ENCODE peak calls at places on chromosomes 1 and 21, in six cellular contexts. E is A549, L is upper lobe of right lung, Z is HepG2, I is lower lobe of right lung, S is IMR-90. O is an unnamed sample.

GRCh38 chr21:28928578-28929124 is 64.0 kb downstream of the LTN1 start:
- DNase-seq in E (no peak), L (no peak), Z (no peak), I (no peak), S (no peak), O (no peak)

GRCh38 chr1:37634554-37635308 is at the start of gene RSPO1:
- DNase-seq in E (peak), L (no peak), Z (no peak), I (no peak), S (no peak), O (peak)

GRCh38 chr1:15883326-15883725 is 35.8 kb downstream of the SPEN start:
- DNase-seq in E (no peak), L (no peak), Z (no peak), I (no peak), S (no peak), O (no peak)

GRCh38 chr1:225476538-225476988 is 48.7 kb upstream of the LBR start:
- DNase-seq in E (no peak), L (peak), Z (peak), I (no peak), S (peak), O (no peak)

GRCh38 chr1:64654519-64655341 is 90.1 kb upstream of the RAVER2 start:
- DNase-seq in E (no peak), L (no peak), Z (no peak), I (no peak), S (peak), O (peak)

GRCh38 chr1:5245348-5245747 is 590.9 kb downstream of the AJAP1 start:
- DNase-seq in E (no peak), L (no peak), Z (no peak), I (no peak), S (no peak), O (no peak)

GRCh38 chr21:15659768-15660423 is 69.9 kb upstream of the USP25 start:
- DNase-seq in E (peak), L (no peak), Z (peak), I (no peak), S (no peak), O (no peak)

GRCh38 chr1:47449702-47450552 is 12.1 kb downstream of the FOXD2 start:
- DNase-seq in E (peak), L (peak), Z (peak), I (peak), S (no peak), O (peak)

GRCh38 chr1:155983191-155984023 is 5.1 kb upstream of the ARHGEF2 start:
- DNase-seq in E (no peak), L (no peak), Z (peak), I (no peak), S (peak), O (peak)

GRCh38 chr1:157806431-157807149 is 13.3 kb downstream of the FCRL1 start:
- DNase-seq in E (no peak), L (no peak), Z (no peak), I (no peak), S (no peak), O (no peak)

GRCh38 chr1:108643492-108644333 is 17.2 kb downstream of the HENMT1 start:
- DNase-seq in E (peak), L (no peak), Z (peak), I (no peak), S (peak), O (no peak)

GRCh38 chr21:28482657-28483056 is 510.0 kb downstream of the LTN1 start:
- DNase-seq in E (no peak), L (no peak), Z (no peak), I (no peak), S (no peak), O (no peak)

GRCh38 chr1:12275370-12275769 is 45.5 kb downstream of the VPS13D start:
- DNase-seq in E (peak), L (peak), Z (peak), I (peak), S (no peak), O (peak)

GRCh38 chr1:119743308-119743707 is 25.4 kb downstream of the HMGCS2 start:
- DNase-seq in E (no peak), L (no peak), Z (no peak), I (no peak), S (no peak), O (peak)

GRCh38 chr1:43047135-43047534 is 88.5 kb upstream of the SLC2A1 start:
- DNase-seq in E (no peak), L (no peak), Z (no peak), I (no peak), S (no peak), O (no peak)

GRCh38 chr1:240178366-240178765 is 86.7 kb downstream of the FMN2 start:
- DNase-seq in E (no peak), L (no peak), Z (no peak), I (no peak), S (peak), O (no peak)

GRCh38 chr1:58805716-58806571 is 22.1 kb upstream of the JUN start:
- DNase-seq in E (no peak), L (no peak), Z (peak), I (no peak), S (no peak), O (no peak)

GRCh38 chr1:198088360-198089071 is 68.3 kb upstream of the NEK7 start:
- DNase-seq in E (peak), L (no peak), Z (peak), I (peak), S (peak), O (no peak)

GRCh38 chr1:36411674-36412648 is 14.3 kb upstream of the LSM10 start:
- DNase-seq in E (no peak), L (no peak), Z (peak), I (no peak), S (peak), O (no peak)

GRCh38 chr1:36735436-36735835 is 252.7 kb upstream of the CSF3R start:
- DNase-seq in E (no peak), L (no peak), Z (no peak), I (no peak), S (no peak), O (no peak)

GRCh38 chr1:81583878-81584277 is 216.9 kb upstream of the ADGRL2 start:
- DNase-seq in E (no peak), L (no peak), Z (no peak), I (no peak), S (no peak), O (no peak)

GRCh38 chr1:85240174-85240601 is 19.3 kb downstream of the C1orf52 start:
- DNase-seq in E (no peak), L (no peak), Z (no peak), I (no peak), S (peak), O (no peak)

DNA sequence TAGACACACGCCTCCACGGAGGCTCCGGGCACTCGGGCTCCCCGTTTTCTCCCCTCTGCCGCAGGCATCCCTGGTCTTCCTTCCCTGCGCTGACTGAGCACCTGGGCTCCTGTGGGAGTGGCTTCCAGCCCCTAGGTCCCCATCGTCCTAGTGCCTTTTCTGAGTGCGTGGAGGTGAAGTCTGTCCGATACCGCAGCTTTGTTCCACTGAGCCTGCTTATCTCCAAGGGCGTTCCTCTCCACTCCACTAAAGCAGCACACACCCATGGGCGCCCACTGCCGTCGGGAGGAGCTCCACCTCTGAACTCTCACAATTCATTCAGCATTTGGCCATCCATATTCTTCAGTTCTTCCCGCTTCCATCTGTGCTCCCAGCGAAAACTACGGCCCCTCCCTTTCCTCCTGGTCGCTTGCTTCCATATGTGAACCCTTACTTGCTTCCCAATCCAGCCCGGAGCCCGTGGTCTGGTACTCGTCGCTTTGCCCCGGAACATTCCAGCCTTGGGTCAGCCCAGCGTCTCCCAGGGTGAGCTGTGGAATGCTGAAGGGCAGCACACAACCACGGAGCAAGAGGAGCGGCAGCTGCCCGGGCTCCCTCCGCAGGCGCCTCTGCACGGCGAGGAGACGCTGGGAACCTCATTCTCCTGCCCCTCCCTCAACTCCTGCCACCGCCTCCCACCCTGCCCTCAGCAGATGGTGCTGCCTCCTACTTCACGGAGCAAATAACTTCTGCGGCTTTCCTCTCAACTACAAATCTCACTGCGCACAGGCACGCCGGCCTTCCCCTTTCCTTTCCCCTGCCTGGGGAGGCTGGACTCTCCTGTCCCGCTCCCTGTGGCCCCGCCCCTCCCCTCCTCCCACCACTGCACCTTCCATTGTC is 27.5 kb downstream of the ATP8B2 start:
- DNase-seq in E (no peak), L (peak), Z (no peak), I (peak), S (peak), O (peak)
- H3K27ac ChIP-seq in E (no peak), L (peak), Z (no peak), I (peak), S (peak), O (peak)

GRCh38 chr1:24933468-24933867 is 3.4 kb upstream of the RUNX3 start:
- DNase-seq in E (no peak), L (no peak), Z (no peak), I (no peak), S (no peak), O (no peak)

GRCh38 chr1:24932284-24932683 is 2.2 kb upstream of the RUNX3 start:
- DNase-seq in E (peak), L (peak), Z (no peak), I (peak), S (no peak), O (peak)

GRCh38 chr1:24934300-24935195 is 4.5 kb upstream of the RUNX3 start:
- DNase-seq in E (no peak), L (no peak), Z (no peak), I (no peak), S (no peak), O (no peak)

GRCh38 chr1:24931481-24932221 is 1.6 kb upstream of the RUNX3 start:
- DNase-seq in E (no peak), L (no peak), Z (no peak), I (no peak), S (no peak), O (no peak)

GRCh38 chr1:24932725-24933294 is 2.7 kb upstream of the RUNX3 start:
- DNase-seq in E (no peak), L (no peak), Z (no peak), I (no peak), S (no peak), O (no peak)
- H3K4me3 ChIP-seq in E (peak), L (no peak), Z (no peak), I (no peak), S (no peak), O (no peak)

DNA sequence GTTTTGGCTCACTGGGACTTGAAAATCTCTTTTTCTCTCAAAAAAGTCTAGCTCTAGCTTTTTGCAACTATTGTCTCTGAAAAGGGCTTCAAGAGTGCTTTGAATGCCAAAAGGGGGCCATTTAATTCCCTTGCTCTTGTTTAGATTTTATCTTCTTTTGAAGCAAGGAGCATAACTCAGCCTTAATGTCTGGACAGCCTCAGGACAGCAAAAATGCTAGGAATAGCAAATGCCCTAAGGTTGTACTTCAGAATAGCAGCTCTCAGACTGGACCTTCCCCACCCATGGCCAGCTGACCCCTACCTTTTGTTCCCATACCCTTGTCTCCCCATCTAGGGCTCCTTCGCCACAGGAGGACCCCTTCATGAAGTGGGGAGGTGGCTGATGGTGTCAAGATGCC is 121.4 kb downstream of the KCNK1 start:
- DNase-seq in E (no peak), L (no peak), Z (no peak), I (no peak), S (no peak), O (no peak)
- H3K27ac ChIP-seq in E (no peak), L (no peak), Z (no peak), I (no peak), S (no peak), O (no peak)

DNA sequence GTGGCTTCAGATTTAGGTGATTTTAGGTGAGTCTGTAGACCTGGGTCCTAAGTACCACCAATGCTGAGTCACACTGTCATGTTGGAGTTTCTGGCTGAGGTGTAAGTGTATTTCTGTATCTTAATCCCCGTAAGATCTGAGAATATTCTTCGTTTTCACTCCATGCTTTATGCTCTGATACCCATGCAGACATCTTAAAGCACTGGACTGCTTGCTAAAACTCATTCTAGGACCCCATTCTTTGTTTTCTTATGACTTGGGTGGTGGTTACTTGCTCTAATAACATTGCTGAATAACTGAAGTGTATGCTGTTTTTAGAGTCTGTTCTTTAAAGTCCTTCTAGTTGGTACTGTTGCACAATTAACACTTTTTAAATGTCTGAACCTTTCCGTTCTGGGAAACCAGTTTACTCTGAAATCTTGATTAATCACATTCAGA is 36.6 kb downstream of the CDC42 start:
- DNase-seq in E (no peak), L (no peak), Z (no peak), I (no peak), S (no peak), O (no peak)
- H3K4me3 ChIP-seq in E (no peak), L (no peak), Z (no peak), I (peak), S (no peak), O (no peak)

GRCh38 chr21:45136500-45136899 is 62.1 kb downstream of the ADARB1 start:
- DNase-seq in E (no peak), L (no peak), Z (no peak), I (no peak), S (no peak), O (peak)
- H3K27ac ChIP-seq in E (no peak), L (no peak), Z (no peak), I (no peak), S (peak), O (no peak)

DNA sequence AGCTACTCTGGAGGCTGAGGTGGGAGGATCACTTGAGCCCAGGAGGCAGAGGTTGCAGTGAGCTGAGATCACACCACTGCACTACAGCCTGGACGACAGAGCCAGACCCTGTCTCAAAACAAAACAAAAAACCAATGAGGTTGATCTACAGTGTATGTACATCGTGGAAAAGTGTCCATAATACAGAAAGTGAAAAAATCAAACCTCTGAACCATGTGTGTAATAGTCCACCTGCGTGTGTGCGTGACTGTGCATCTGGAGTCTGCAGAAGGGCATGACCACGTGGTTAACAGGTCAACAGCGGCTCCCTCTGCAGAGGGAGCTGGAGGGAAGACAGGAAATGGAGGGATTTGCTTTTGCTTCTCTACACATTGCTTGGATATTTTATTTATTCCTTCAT is 32.4 kb upstream of the ENO1 start:
- DNase-seq in E (no peak), L (no peak), Z (peak), I (no peak), S (peak), O (no peak)
- H3K4me3 ChIP-seq in E (no peak), L (no peak), Z (no peak), I (no peak), S (no peak), O (no peak)

DNA sequence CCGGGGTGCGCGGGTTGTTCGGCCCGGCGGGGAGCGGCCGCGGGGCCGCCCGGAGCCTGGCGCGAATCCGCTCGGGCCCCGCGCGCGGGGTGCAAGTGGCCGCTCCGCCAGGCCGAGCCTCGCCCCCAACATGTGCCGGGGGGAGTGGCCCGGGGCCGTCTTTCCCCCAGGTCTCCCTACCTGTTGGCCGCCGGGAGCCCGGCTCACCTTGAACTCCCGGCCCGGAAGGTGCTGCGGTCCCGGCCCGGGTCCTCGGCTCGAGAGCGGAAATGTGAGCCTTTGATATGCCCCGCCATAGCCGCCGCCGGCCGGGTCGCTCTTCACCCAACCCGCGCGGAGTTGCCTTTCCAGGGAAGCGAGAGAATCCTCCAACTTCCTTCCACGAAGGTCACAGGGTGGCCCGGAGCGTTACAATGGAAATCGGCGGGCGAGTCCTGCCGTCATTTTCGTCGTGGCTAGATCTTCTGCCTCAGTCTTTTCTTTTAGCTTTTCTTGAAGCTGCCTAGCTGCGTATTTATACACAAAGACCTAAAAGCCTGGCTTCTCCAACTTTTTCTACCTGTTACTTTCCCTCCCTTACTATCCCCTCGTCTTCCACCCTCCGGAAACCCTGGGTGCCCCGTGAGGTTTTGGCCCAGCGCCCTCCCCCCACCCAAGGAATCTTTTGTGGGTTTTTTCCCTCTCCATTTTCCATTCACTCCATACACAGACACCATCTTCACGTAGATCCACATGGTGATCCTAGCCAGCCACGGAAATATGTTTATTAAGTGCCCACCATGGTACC is 856 bp downstream of the PTGFRN start:
- DNase-seq in E (peak), L (peak), Z (peak), I (peak), S (no peak), O (peak)
- H3K27ac ChIP-seq in E (peak), L (no peak), Z (no peak), I (peak), S (no peak), O (peak)

GRCh38 chr1:121519042-121519755 is 334.4 kb downstream of the SRGAP2C start:
- DNase-seq in E (peak), L (peak), Z (peak), I (peak), S (no peak), O (peak)

GRCh38 chr1:121517586-121518230 is 332.9 kb downstream of the SRGAP2C start:
- DNase-seq in E (no peak), L (no peak), Z (no peak), I (no peak), S (no peak), O (no peak)

GRCh38 chr1:121516279-121516967 is 331.6 kb downstream of the SRGAP2C start:
- DNase-seq in E (no peak), L (peak), Z (no peak), I (peak), S (no peak), O (peak)

GRCh38 chr1:121515235-121515634 is 330.5 kb downstream of the SRGAP2C start:
- DNase-seq in E (no peak), L (no peak), Z (no peak), I (no peak), S (no peak), O (no peak)

DNA sequence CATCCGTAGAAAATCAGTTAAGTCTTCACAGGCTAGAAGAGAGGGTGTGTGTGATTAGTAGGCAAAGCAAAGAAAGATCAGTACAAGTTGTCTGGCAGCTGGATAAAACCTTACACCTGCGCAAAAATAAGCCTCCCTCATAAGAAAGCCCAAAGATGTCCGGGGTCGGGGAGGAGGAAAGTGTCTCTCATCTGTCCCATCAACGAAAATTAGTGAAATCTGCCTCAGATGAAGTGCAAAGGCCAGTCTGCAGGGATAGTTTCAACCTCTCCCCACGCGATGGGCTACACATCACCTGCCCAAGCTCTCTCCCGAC is 333.9 kb downstream of the SRGAP2C start:
- DNase-seq in E (no peak), L (no peak), Z (no peak), I (no peak), S (no peak), O (no peak)
- H3K4me3 ChIP-seq in E (peak), L (peak), Z (peak), I (peak), S (no peak), O (peak)

GRCh38 chr1:63087966-63088365 is 234.4 kb upstream of the FOXD3 start:
- DNase-seq in E (no peak), L (no peak), Z (peak), I (no peak), S (no peak), O (no peak)

GRCh38 chr1:63082754-63083153 is 239.6 kb upstream of the FOXD3 start:
- DNase-seq in E (no peak), L (no peak), Z (no peak), I (no peak), S (no peak), O (no peak)
- H3K27ac ChIP-seq in E (no peak), L (no peak), Z (no peak), I (no peak), S (no peak), O (no peak)

O was measured in right cardiac atrium.